ENCODE peak calls at places on chromosomes 16 and 17, in four cellular contexts. L is kidney; U is CD8-positive, alpha-beta T cell; Y is mammary epithelial cell. P is an unnamed sample.

GRCh38 chr16:24130494-24131085 is 125.5 kb upstream of the CACNG3 start:
- DNase-seq in L (no peak), U (no peak), Y (no peak), P (no peak)

GRCh38 chr17:7732981-7733557 is 15.5 kb downstream of the DNAH2 start:
- DNase-seq in L (peak; percentile 17), U (no peak), Y (no peak), P (no peak)

GRCh38 chr17:55437165-55437605 is 15.6 kb upstream of the MMD start:
- DNase-seq in L (no peak), U (no peak), Y (no peak), P (no peak)

GRCh38 chr16:11394593-11394960 is 49.3 kb downstream of the RMI2 start:
- DNase-seq in L (peak; percentile 33), U (no peak), Y (no peak), P (no peak)

GRCh38 chr17:82709024-82709675 is 7.4 kb upstream of the FN3KRP start:
- DNase-seq in L (peak; percentile 51), U (no peak), Y (no peak), P (no peak)

GRCh38 chr16:71396589-71396988 is 38.1 kb downstream of the CALB2 start:
- DNase-seq in L (no peak), U (no peak), Y (no peak), P (no peak)

GRCh38 chr17:236641-237405 is 55.4 kb upstream of the DOC2B start:
- DNase-seq in L (peak; percentile 60), U (no peak), Y (no peak), P (no peak)

GRCh38 chr17:77881545-77881944 is 77.0 kb upstream of the TNRC6C start:
- DNase-seq in L (peak; percentile 95), U (peak; percentile 76), Y (peak; percentile 55), P (peak; percentile 58)

GRCh38 chr16:54407596-54407995 is 121.0 kb upstream of the IRX3 start:
- DNase-seq in L (no peak), U (no peak), Y (peak; percentile 58), P (no peak)

GRCh38 chr17:80307994-80308671 is 47.5 kb downstream of the RNF213 start:
- DNase-seq in L (no peak), U (no peak), Y (no peak), P (no peak)

GRCh38 chr16:75456971-75457370 is 7.5 kb downstream of the TMEM170A start:
- DNase-seq in L (no peak), U (no peak), Y (no peak), P (no peak)

GRCh38 chr16:15658149-15658548 is 8.1 kb downstream of the NDE1 start:
- DNase-seq in L (no peak), U (no peak), Y (no peak), P (no peak)

GRCh38 chr17:68294196-68294555 is 2.9 kb downstream of the ARSG start:
- DNase-seq in L (no peak), U (no peak), Y (no peak), P (no peak)

GRCh38 chr17:75325827-75326586 is 36.8 kb upstream of the SLC25A19 start:
- DNase-seq in L (no peak), U (no peak), Y (no peak), P (no peak)

GRCh38 chr17:76002100-76002499 is 1.4 kb downstream of the CDK3 start:
- DNase-seq in L (no peak), U (no peak), Y (no peak), P (no peak)

GRCh38 chr16:6726621-6727020 is 606.0 kb upstream of the RBFOX1 start:
- DNase-seq in L (no peak), U (no peak), Y (no peak), P (no peak)

GRCh38 chr16:50273888-50274770 is 7.8 kb downstream of the ADCY7 start:
- DNase-seq in L (peak; percentile 73), U (peak; percentile 81), Y (no peak), P (peak; percentile 89)

GRCh38 chr17:81681672-81682071 is 1.9 kb downstream of the ARL16 start:
- DNase-seq in L (no peak), U (no peak), Y (no peak), P (no peak)

GRCh38 chr17:45123930-45124796 is 8.2 kb downstream of the PLCD3 start:
- DNase-seq in L (peak; percentile 94), U (no peak), Y (peak; percentile 79), P (no peak)

GRCh38 chr16:12868788-12869187 is 32.6 kb upstream of the SHISA9 start:
- DNase-seq in L (no peak), U (no peak), Y (no peak), P (no peak)

GRCh38 chr17:57956311-57957119 is 1.3 kb upstream of the CUEDC1 start:
- DNase-seq in L (no peak), U (peak; percentile 61), Y (no peak), P (peak; percentile 64)

GRCh38 chr17:73748521-73748920 is 104.3 kb upstream of the SDK2 start:
- DNase-seq in L (no peak), U (no peak), Y (no peak), P (no peak)

GRCh38 chr16:74304164-74304834 is 7.7 kb downstream of the PSMD7 start:
- DNase-seq in L (no peak), U (no peak), Y (no peak), P (no peak)

GRCh38 chr17:57638284-57638683 is 106.8 kb downstream of the CCDC182 start:
- DNase-seq in L (no peak), U (no peak), Y (no peak), P (no peak)

GRCh38 chr16:50520451-50521245 is 27.5 kb upstream of the NKD1 start:
- DNase-seq in L (no peak), U (no peak), Y (no peak), P (no peak)

GRCh38 chr17:14205992-14206461 is 30.6 kb downstream of the CDRT15 start:
- DNase-seq in L (peak; percentile 91), U (peak; percentile 85), Y (peak; percentile 91), P (peak; percentile 69)

GRCh38 chr17:74177018-74177450 is 26.4 kb upstream of the RPL38 start:
- DNase-seq in L (peak; percentile 14), U (no peak), Y (peak; percentile 73), P (no peak)

GRCh38 chr16:66905633-66906539 is 12.8 kb downstream of the CDH16 start:
- DNase-seq in L (peak; percentile 91), U (peak; percentile 38), Y (peak; percentile 34), P (peak; percentile 27)

GRCh38 chr16:85894266-85894665 is 4.7 kb upstream of the IRF8 start:
- DNase-seq in L (no peak), U (no peak), Y (no peak), P (no peak)

GRCh38 chr17:39090832-39091622 is 60.4 kb downstream of the PLXDC1 start:
- DNase-seq in L (no peak), U (no peak), Y (no peak), P (no peak)

GRCh38 chr16:68041783-68042182 is 18.7 kb downstream of the DUS2 start:
- DNase-seq in L (no peak), U (no peak), Y (no peak), P (no peak)

GRCh38 chr16:83928341-83929055 is 24.5 kb upstream of the OSGIN1 start:
- DNase-seq in L (no peak), U (no peak), Y (peak; percentile 95), P (no peak)

GRCh38 chr16:105521-105920 is 27.5 kb downstream of the MPG start:
- DNase-seq in L (no peak), U (no peak), Y (no peak), P (no peak)

GRCh38 chr17:21098934-21099687 is 27.7 kb upstream of the DHRS7B start:
- DNase-seq in L (peak; percentile 75), U (peak; percentile 72), Y (peak; percentile 87), P (peak; percentile 91)
- H3K27ac ChIP-seq in L (no peak overlapping the region), U (no peak overlapping the region), Y (peak overlapping the region; percentile 84), P (no peak overlapping the region)

DNA sequence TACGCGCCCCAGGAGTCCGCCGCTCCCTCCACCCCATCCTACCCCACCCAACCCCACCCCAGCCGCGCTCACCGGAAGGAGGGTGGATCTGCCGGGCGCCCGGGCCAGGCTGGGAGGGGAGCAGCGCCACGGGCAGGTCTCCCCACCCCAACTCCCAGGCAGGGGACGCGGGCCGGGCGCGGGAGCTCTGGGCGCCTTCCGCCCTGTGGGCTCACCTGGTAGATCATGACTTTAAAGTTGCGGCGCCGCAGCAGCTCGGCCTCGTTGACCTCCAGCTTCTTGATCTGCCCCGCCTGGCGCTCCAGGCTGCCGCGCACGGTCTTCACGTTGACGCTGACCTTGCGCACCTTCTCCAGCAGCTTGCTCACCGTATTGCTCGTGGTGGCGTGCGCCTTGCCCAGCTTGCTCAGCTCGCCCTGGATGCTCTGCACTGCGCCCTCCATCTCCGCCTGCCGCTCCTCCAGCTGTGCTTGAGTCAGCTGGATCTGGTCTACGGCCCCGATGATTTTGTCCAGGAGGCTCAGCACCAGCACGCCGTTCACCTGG is 571 bp downstream of the CAVIN1 start:
- DNase-seq in L (peak; percentile 85), U (no peak), Y (peak; percentile 59), P (peak; percentile 44)
- H3K27ac ChIP-seq in L (peak overlapping the region; percentile 83), U (no peak overlapping the region), Y (peak overlapping the region; percentile 69), P (no peak overlapping the region)

GRCh38 chr17:19746517-19746916 is 1.6 kb downstream of the ALDH3A1 start:
- DNase-seq in L (no peak), U (no peak), Y (no peak), P (no peak)

GRCh38 chr17:19744922-19745757 is 3.0 kb downstream of the ALDH3A1 start:
- DNase-seq in L (peak; percentile 96), U (peak; percentile 86), Y (peak; percentile 57), P (peak; percentile 70)

GRCh38 chr17:19742495-19742894 is 5.6 kb downstream of the ALDH3A1 start:
- DNase-seq in L (no peak), U (no peak), Y (no peak), P (no peak)

GRCh38 chr17:19743101-19744100 is 4.7 kb downstream of the ALDH3A1 start:
- DNase-seq in L (no peak), U (no peak), Y (no peak), P (no peak)

DNA sequence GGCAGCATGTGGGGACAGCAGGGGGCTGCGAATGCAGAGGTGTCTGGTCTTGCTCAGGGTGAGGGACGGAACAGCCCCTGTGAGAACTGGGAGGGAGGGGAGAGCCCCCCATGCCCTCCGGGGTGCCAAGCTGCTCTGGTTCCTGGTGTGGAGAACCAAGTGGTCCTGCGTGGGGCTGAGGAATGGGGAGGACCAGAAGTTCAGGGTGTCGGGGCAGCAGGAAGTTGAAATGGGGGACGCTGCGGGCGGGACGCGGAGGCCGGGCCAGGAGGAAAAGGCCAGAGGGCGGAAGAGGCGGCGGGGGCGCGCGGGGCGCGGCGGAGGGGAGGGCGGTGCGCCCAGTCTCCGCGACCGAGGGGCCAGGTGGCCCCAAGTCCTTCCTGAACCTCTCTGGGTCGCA is 3.6 kb downstream of the ALDH3A1 start:
- DNase-seq in L (no peak), U (no peak), Y (no peak), P (no peak)
- H3K27ac ChIP-seq in L (no peak overlapping the region), U (no peak overlapping the region), Y (no peak overlapping the region), P (no peak overlapping the region)

GRCh38 chr17:29874931-29875596 is 55.0 kb downstream of the SSH2 start:
- DNase-seq in L (no peak), U (no peak), Y (no peak), P (no peak)
- H3K27ac ChIP-seq in L (no peak overlapping the region), U (no peak overlapping the region), Y (no peak overlapping the region), P (no peak overlapping the region)

GRCh38 chr17:60311936-60312335 is 80.0 kb downstream of the USP32 start:
- DNase-seq in L (no peak), U (no peak), Y (no peak), P (no peak)
- H3K27ac ChIP-seq in L (no peak overlapping the region), U (no peak overlapping the region), Y (no peak overlapping the region), P (no peak overlapping the region)